ENCODE peak calls at places on chromosomes 3 and 15, in seven cellular contexts. T, B, H, N, E, R and D are unnamed samples.

GRCh38 chr15:20341901-20342605 is 199.5 kb downstream of the GOLGA6L6 start:
- DNase-seq in T (no peak), B (no peak), H (peak; percentile 54), N (no peak), E (no peak), R (no peak), D (no peak)

GRCh38 chr3:10518506-10519150 is 13.2 kb upstream of the ATP2B2 start:
- DNase-seq in T (no peak), B (no peak), H (no peak), N (peak; percentile 71), E (no peak), R (no peak), D (no peak)

GRCh38 chr3:103055021-103055420 is 620.2 kb downstream of the ZPLD1 start:
- DNase-seq in T (no peak), B (no peak), H (no peak), N (no peak), E (no peak), R (no peak), D (no peak)

GRCh38 chr3:189160519-189161309 is 11.1 kb upstream of the TPRG1 start:
- DNase-seq in T (no peak), B (no peak), H (no peak), N (no peak), E (no peak), R (no peak), D (no peak)

GRCh38 chr3:44883999-44884431 is 9.6 kb downstream of the TGM4 start:
- DNase-seq in T (no peak), B (peak; percentile 0), H (no peak), N (peak; percentile 96), E (no peak), R (peak; percentile 66), D (peak; percentile 99)

GRCh38 chr3:129705274-129705673 is 98.8 kb upstream of the PLXND1 start:
- DNase-seq in T (no peak), B (no peak), H (no peak), N (no peak), E (no peak), R (no peak), D (no peak)

GRCh38 chr3:24387000-24387399 is 107.7 kb downstream of the THRB start:
- DNase-seq in T (no peak), B (no peak), H (no peak), N (peak; percentile 68), E (no peak), R (no peak), D (peak; percentile 35)

GRCh38 chr3:100416176-100416575 is 14.8 kb downstream of the LNP1 start:
- DNase-seq in T (no peak), B (no peak), H (no peak), N (no peak), E (no peak), R (no peak), D (no peak)

GRCh38 chr3:188351648-188352047 is 197.7 kb downstream of the LPP start:
- DNase-seq in T (no peak), B (no peak), H (no peak), N (no peak), E (no peak), R (no peak), D (no peak)

GRCh38 chr3:20104167-20104661 is 64.0 kb downstream of the KAT2B start:
- DNase-seq in T (no peak), B (no peak), H (peak; percentile 88), N (no peak), E (no peak), R (no peak), D (no peak)

GRCh38 chr15:25416693-25417092 is 22.1 kb downstream of the UBE3A start:
- DNase-seq in T (no peak), B (peak; percentile 66), H (no peak), N (no peak), E (no peak), R (no peak), D (no peak)